ENCODE peak calls at places on chromosomes 4 and X, in four cellular contexts. L, X, T and R are unnamed samples.

GRCh38 chr4:184444953-184445309 is 29.4 kb downstream of the IRF2 start:
- DNase-seq in T (no peak), X (no peak), L (no peak), R (no peak)

GRCh38 chr4:127604949-127605709 is 27.6 kb upstream of the INTU start:
- DNase-seq in L (no peak), T (peak; percentile 26), X (no peak), R (no peak)

GRCh38 chrX:20270557-20270880 is 3.8 kb upstream of the RPS6KA3 start:
- DNase-seq in L (no peak), T (no peak), X (no peak), R (no peak)

GRCh38 chrX:133053854-133054565 is 42.9 kb downstream of the USP26 start:
- DNase-seq in L (no peak), X (no peak), T (peak; percentile 6), R (no peak)

GRCh38 chr4:176735300-176735699 is 57.4 kb downstream of the VEGFC start:
- DNase-seq in L (no peak), T (peak; percentile 58), X (no peak), R (no peak)

GRCh38 chr4:69708211-69708610 is 52.2 kb downstream of the SULT1B1 start:
- DNase-seq in T (peak; percentile 62), X (no peak), L (no peak), R (no peak)

GRCh38 chrX:69133561-69134542 is 31.4 kb downstream of the PJA1 start:
- DNase-seq in L (no peak), X (no peak), T (peak; percentile 30), R (no peak)

GRCh38 chr4:11446156-11446811 is 17.6 kb upstream of the HS3ST1 start:
- DNase-seq in L (no peak), X (no peak), T (peak; percentile 65), R (no peak)

GRCh38 chrX:112520124-112520523 is 159.6 kb downstream of the LHFPL1 start:
- DNase-seq in T (no peak), X (no peak), L (no peak), R (no peak)

GRCh38 chrX:129777218-129777768 is 2.5 kb upstream of the SASH3 start:
- DNase-seq in L (peak; percentile 52), X (no peak), T (peak; percentile 44), R (peak; percentile 43)

GRCh38 chrX:323721-324628 is 5.4 kb upstream of the GTPBP6 start:
- DNase-seq in X (no peak), L (peak; percentile 57), T (no peak), R (no peak)

GRCh38 chrX:72038016-72038415 is 93.7 kb downstream of the RTL5 start:
- DNase-seq in T (no peak), L (no peak), X (no peak), R (no peak)

GRCh38 chrX:16484338-16484737 is 165.6 kb upstream of the S100G start:
- DNase-seq in X (no peak), T (peak; percentile 69), L (no peak), R (no peak)

GRCh38 chrX:106802388-106803275 is at the start of gene TBC1D8B:
- DNase-seq in T (peak; percentile 91), L (peak; percentile 62), X (no peak), R (peak; percentile 6)

GRCh38 chr4:71537551-71538065 is 198.8 kb downstream of the SLC4A4 start:
- DNase-seq in L (no peak), T (no peak), X (no peak), R (no peak)

GRCh38 chr4:67896421-67897065 is 12.7 kb upstream of the TMPRSS11D start:
- DNase-seq in T (no peak), X (no peak), L (no peak), R (no peak)

GRCh38 chr4:3827616-3828492 is 61.7 kb downstream of the ADRA2C start:
- DNase-seq in T (no peak), X (no peak), L (peak; percentile 86), R (no peak)

GRCh38 chrX:140092121-140092520 is 126.8 kb upstream of the CXorf66 start:
- DNase-seq in X (no peak), T (no peak), L (no peak), R (no peak)

GRCh38 chrX:22081475-22082092 is 49.5 kb downstream of the PHEX start:
- DNase-seq in L (no peak), T (peak; percentile 46), X (no peak), R (no peak)

GRCh38 chr4:71262161-71262560 is 76.7 kb upstream of the SLC4A4 start:
- DNase-seq in L (no peak), X (no peak), T (no peak), R (no peak)

GRCh38 chrX:29662101-29662500 is 553.3 kb upstream of the MAGEB2 start:
- DNase-seq in L (no peak), X (no peak), T (peak; percentile 83), R (no peak)

GRCh38 chrX:118047446-118048186 is 69.0 kb downstream of the KLHL13 start:
- DNase-seq in X (no peak), T (no peak), L (no peak), R (no peak)

GRCh38 chrX:25198891-25199290 is 183.1 kb upstream of the ARX start:
- DNase-seq in X (no peak), L (no peak), T (no peak), R (no peak)

GRCh38 chr4:131370846-131371245 is 1778.2 kb upstream of the PCDH10 start:
- DNase-seq in L (no peak), X (no peak), T (no peak), R (no peak)

GRCh38 chrX:20252392-20253231 is 14.1 kb downstream of the RPS6KA3 start:
- DNase-seq in L (peak; percentile 49), T (peak; percentile 61), X (no peak), R (no peak)

GRCh38 chr4:99868126-99868596 is 26.1 kb downstream of the LAMTOR3 start:
- DNase-seq in T (no peak), L (no peak), X (no peak), R (no peak)

GRCh38 chrX:12447448-12448154 is 309.3 kb downstream of the FRMPD4 start:
- DNase-seq in X (no peak), L (no peak), T (peak; percentile 16), R (no peak)

GRCh38 chr4:179836179-179837075 is 2394.2 kb upstream of the AGA start:
- DNase-seq in X (no peak), T (no peak), L (no peak), R (no peak)

GRCh38 chrX:18886005-18886343 is 97.9 kb downstream of the PHKA2 start:
- DNase-seq in L (no peak), T (no peak), X (no peak), R (no peak)

GRCh38 chr4:59644765-59645164 is 1555.4 kb upstream of the ADGRL3 start:
- DNase-seq in L (no peak), X (no peak), T (no peak), R (no peak)

GRCh38 chrX:11881485-11882170 is 123.6 kb downstream of the MSL3 start:
- DNase-seq in T (no peak), X (no peak), L (no peak), R (no peak)

DNA sequence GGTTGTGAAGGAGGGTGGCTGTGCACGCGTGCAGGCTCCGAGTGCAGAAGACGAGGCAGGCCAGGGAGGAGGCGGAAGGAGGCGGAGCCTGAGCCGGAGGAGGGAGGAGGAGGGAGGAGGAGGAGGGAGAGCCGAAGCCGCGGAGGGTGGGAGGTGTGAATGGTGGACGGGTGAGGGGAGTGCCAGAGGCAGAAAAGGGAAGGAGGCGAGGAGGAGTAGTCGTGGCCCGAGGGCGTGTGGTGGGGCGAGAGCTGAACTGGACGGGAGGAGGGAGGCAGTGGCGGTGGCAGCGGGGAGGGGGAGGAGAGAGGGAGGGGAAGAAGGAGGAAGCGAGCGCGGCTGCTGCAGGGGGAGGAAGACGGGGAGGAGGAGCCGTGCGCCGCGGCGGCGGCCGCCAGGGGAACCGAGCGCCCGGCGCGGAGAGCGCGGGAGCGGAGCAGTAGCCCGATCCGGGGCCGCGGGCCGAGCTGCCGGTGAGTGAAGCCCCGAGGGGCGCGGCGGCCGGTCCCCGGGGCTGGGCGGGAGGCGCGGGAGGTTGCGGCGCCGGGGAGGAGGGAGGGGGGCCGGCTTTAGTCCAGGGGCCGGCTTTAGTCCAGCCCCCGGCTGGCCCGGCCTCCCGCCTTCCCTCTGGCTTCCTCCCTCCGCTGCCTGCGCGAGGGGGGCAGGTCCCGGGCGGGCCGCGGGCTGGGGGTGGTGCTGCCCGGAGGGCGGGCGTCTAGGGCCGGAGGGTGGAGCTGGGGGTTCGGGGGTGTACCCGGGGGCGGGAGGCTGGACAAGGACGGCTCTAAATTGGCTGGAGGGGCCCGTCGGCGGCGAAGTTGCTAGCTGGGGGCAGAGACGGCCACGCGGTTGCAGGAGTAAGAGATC is at the start of gene TMEM164:
- DNase-seq in L (peak; percentile 74), X (peak; percentile 47), T (peak; percentile 70), R (peak; percentile 59)
- TF ChIP-seq POLR2AphosphoS5 in L (no peak), X (peak; percentile 40), T (peak; percentile 40), R (peak; percentile 34)

GRCh38 chr4:165118256-165118909 is 5.7 kb upstream of the TMEM192 start:
- DNase-seq in L (no peak), T (no peak), X (no peak), R (no peak)

GRCh38 chr4:165111906-165112257 is 778 bp downstream of the TMEM192 start:
- DNase-seq in T (no peak), X (no peak), L (no peak), R (no peak)

GRCh38 chr4:165106518-165106917 is 6.1 kb downstream of the TMEM192 start:
- DNase-seq in L (no peak), T (no peak), X (no peak), R (no peak)

GRCh38 chr4:165115301-165115700 is 2.6 kb upstream of the TMEM192 start:
- DNase-seq in T (no peak), X (no peak), L (no peak), R (no peak)

GRCh38 chr4:165112258-165113156 is at the start of gene TMEM192:
- DNase-seq in T (peak; percentile 97), L (peak; percentile 95), X (peak; percentile 86), R (peak; percentile 78)
- TF ChIP-seq POLR2A in T (peak; percentile 57), L (peak; percentile 79), X (peak; percentile 57), R (peak; percentile 69)

DNA sequence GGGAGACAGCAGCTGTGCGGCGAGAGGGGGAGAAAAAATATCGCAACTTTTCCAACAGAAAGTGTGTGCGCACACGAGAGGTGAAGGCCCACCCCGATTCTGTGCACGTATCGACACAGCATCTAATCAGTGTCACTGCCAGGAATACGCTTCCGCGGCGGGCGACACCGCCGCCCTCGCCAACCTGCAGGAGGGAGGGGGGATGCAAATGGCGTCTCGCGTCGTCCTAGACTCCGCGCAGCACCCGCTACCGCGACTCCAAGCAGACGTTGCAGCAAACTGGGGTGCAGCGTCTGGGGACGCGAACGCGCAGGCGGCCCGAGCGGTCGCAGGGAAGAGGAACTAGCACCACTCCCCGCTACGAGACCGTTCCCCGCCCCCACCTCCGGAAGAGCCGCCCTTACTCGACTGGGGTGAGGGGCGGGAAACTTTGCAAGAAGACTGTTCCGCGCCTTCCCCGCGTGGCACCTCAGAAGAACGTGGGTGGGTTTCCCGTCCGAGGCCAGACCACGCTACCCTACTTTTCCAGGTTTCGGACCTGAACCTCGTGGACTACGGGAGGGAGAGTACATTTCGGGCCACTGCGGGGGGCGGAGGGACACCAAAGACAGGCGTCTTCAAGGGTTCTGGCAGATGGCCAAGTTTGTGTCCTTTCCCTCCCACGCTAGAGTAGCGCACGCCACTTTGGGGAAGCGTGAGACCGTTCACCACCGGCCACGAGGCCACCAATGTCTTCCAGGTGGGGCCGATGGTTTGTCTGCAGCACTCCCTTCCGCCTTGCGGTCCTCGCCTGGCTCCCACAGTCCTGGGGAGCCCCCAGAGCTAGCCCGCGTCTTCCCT is 77.9 kb upstream of the BCOR start:
- DNase-seq in T (peak; percentile 42), L (no peak), X (no peak), R (no peak)
- TF ChIP-seq POLR2AphosphoS5 in T (no peak), L (no peak), X (peak; percentile 81), R (peak; percentile 86)

GRCh38 chrX:109733658-109734022 is 583 bp upstream of the ACSL4 start:
- DNase-seq in X (no peak), L (no peak), T (no peak), R (no peak)
- TF ChIP-seq POLR2A in X (no peak), L (no peak), T (no peak), R (no peak)

GRCh38 chrX:154046262-154046771 is 26.6 kb upstream of the IRAK1 start:
- DNase-seq in X (no peak), L (no peak), T (peak; percentile 93), R (no peak)
- TF ChIP-seq POLR2AphosphoS5 in X (no peak), L (peak; percentile 12), T (no peak), R (no peak)

GRCh38 chr4:152239216-152239615 is 296.7 kb downstream of the FBXW7 start:
- DNase-seq in L (no peak), X (no peak), T (no peak), R (no peak)
- TF ChIP-seq POLR2A in L (no peak), X (no peak), T (no peak), R (no peak)